ENCODE peak calls at places on chromosomes 5 and 9, in five cellular contexts. Q is GM12891, Z is HepG2, W is H1, G is K562. A is an unnamed sample.

GRCh38 chr5:155953335-155953734 is 373.6 kb upstream of the SGCD start:
- DNase-seq in Q (no peak), Z (no peak), W (no peak), G (no peak), A (no peak)

GRCh38 chr9:73202992-73203391 is 51.3 kb downstream of the ANXA1 start:
- DNase-seq in Q (no peak), Z (no peak), W (no peak), G (no peak), A (no peak)

GRCh38 chr9:137397675-137398423 is 25.1 kb downstream of the EXD3 start:
- DNase-seq in Q (no peak), Z (no peak), W (no peak), G (no peak), A (no peak)

GRCh38 chr9:92661761-92662160 is 8.2 kb downstream of the IPPK start:
- DNase-seq in Q (no peak), Z (no peak), W (no peak), G (no peak), A (no peak)

GRCh38 chr9:93897075-93897970 is 57.8 kb downstream of the BARX1 start:
- DNase-seq in Q (peak), Z (no peak), W (no peak), G (no peak), A (peak)

GRCh38 chr5:163473613-163474243 is 13.3 kb downstream of the HMMR start:
- DNase-seq in Q (no peak), Z (no peak), W (no peak), G (no peak), A (no peak)

GRCh38 chr9:71042448-71042847 is 79.0 kb downstream of the TRPM3 start:
- DNase-seq in Q (no peak), Z (no peak), W (no peak), G (no peak), A (no peak)

GRCh38 chr5:42992035-42992570 is 48.0 kb downstream of the ANXA2R start:
- DNase-seq in Q (peak), Z (peak), W (no peak), G (peak), A (no peak)

GRCh38 chr5:119268387-119269060 is 87.3 kb upstream of the TNFAIP8 start:
- DNase-seq in Q (peak), Z (peak), W (peak), G (peak), A (peak)
- TF ChIP-seq POLR2A in Q (peak), Z (peak), W (peak), G (peak), A (peak)

GRCh38 chr5:65479527-65479926 is 2.2 kb downstream of the ADAMTS6 start:
- DNase-seq in Q (no peak), Z (no peak), W (no peak), G (no peak), A (no peak)

GRCh38 chr5:65482280-65482726 is 583 bp upstream of the ADAMTS6 start:
- DNase-seq in Q (no peak), Z (no peak), W (no peak), G (peak), A (no peak)

GRCh38 chr5:65481635-65482271 is at the start of gene ADAMTS6:
- DNase-seq in Q (peak), Z (peak), W (no peak), G (peak), A (peak)

GRCh38 chr5:65481171-65481575 is 547 bp downstream of the ADAMTS6 start:
- DNase-seq in Q (no peak), Z (no peak), W (no peak), G (no peak), A (no peak)

GRCh38 chr5:65480306-65480865 is 1.3 kb downstream of the ADAMTS6 start:
- DNase-seq in Q (no peak), Z (peak), W (no peak), G (peak), A (no peak)
- TF ChIP-seq TAF1 in Q (no peak), Z (no peak), W (no peak), G (no peak), A (no peak)

GRCh38 chr9:129610193-129610472 is 10.8 kb downstream of the C9orf50 start:
- DNase-seq in Q (no peak), Z (no peak), W (no peak), G (peak), A (no peak)

GRCh38 chr9:129611302-129611800 is 9.6 kb downstream of the C9orf50 start:
- DNase-seq in Q (no peak), Z (no peak), W (no peak), G (no peak), A (no peak)

GRCh38 chr9:129608561-129609481 is 12.1 kb downstream of the C9orf50 start:
- DNase-seq in Q (no peak), Z (no peak), W (no peak), G (no peak), A (no peak)

GRCh38 chr9:129610473-129611301 is 10.2 kb downstream of the C9orf50 start:
- DNase-seq in Q (peak), Z (peak), W (no peak), G (peak), A (peak)

GRCh38 chr9:129609486-129610192 is 11.3 kb downstream of the C9orf50 start:
- DNase-seq in Q (peak), Z (no peak), W (no peak), G (no peak), A (peak)
- TF ChIP-seq POLR2A in Q (no peak), Z (no peak), W (no peak), G (no peak), A (no peak)

DNA sequence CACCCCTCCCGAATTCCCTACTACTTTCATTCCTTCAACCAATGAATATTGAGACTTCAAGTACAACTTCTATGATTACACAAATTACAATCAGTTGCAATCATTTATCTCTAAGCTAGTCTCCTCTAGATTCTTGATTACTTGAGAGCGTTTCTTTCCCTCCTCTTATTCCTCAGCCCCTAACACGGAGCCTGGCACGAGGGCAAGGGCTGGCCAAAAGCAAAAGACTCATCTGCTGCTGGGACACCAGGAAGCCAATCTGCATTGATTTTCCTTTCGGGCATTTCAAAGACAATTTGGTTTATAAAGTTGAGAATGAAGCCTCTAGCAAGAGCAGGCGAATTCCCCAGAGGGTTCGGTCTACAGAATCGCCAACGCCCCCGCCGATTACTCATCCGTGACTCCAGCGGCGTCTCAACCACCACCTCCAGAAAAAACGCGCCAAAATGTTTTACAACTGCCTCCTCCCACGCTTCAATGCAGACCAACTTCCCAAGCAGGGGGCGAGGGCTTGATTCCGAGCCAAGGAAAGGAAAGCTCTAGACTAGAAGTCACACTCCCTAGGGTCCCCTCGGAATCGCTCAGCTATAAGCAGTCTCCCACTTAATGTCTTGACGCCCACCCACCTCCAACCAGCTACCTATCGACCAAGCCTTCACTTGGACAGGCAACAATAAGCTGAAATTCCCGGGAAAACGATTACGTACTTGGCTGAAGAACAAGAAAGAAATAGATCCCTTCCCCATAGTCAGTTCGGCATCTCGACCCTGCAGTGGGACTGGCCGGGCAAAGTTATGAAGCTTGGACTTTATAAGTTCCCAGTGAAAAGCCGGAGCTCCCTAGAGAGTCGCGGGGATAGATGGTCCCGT is 1.4 kb downstream of the PCSK1 start:
- DNase-seq in Q (no peak), Z (no peak), W (no peak), G (no peak), A (no peak)
- TF ChIP-seq TAF1 in Q (no peak), Z (no peak), W (no peak), G (no peak), A (no peak)

GRCh38 chr5:141849371-141850182 is 28.6 kb downstream of the PCDH1 start:
- DNase-seq in Q (peak), Z (peak), W (peak), G (peak), A (peak)
- TF ChIP-seq POLR2A in Q (no peak), Z (peak), W (no peak), G (peak), A (peak)

DNA sequence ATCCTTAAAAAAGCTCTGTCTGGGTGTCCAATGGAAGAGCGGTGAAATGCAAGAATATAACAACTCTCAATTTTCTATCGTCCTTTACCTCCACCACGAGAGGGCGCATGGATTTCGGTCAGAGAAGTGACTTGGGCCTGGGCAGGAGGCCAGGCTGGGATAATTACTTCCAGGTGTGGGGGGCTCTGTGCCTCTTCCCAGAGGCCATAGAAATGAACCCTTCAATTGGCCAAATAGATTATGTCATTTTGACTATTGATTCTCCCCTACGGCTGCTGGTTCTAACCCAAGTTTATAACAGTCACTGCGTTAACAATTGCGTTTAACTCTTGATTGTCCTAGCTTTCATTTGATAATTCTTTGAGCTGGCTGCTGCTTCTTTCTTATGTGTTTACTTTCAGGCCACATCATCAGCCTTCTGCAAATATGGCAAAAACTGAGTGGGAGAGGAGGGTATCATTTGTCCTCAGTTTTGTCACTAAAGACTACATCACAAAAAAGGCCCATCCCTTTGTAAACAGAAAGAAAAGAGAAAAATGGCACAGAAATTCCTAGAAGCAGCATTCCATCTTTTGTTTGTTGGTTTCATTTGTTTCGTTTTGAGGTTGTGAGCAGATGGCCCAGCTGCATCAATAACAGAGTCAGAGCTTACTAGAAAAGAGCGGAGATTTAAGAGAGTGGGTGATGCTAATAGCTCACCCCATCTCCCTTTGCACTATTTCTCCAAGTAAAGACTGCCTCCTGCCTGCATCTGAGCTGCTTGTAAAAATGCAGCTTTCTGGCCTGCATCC is 45.4 kb upstream of the ZFR start:
- DNase-seq in Q (peak), Z (peak), W (peak), G (peak), A (peak)
- TF ChIP-seq TAF1 in Q (no peak), Z (no peak), W (no peak), G (no peak), A (no peak)

GRCh38 chr5:60948738-60949137 is 3.7 kb downstream of the NDUFAF2 start:
- DNase-seq in Q (no peak), Z (no peak), W (no peak), G (no peak), A (no peak)

GRCh38 chr5:60943624-60944023 is 1.2 kb downstream of the ERCC8 start:
- DNase-seq in Q (no peak), Z (no peak), W (no peak), G (no peak), A (no peak)

GRCh38 chr5:60945760-60946253 is 802 bp downstream of the NDUFAF2 start:
- DNase-seq in Q (no peak), Z (peak), W (no peak), G (peak), A (no peak)

DNA sequence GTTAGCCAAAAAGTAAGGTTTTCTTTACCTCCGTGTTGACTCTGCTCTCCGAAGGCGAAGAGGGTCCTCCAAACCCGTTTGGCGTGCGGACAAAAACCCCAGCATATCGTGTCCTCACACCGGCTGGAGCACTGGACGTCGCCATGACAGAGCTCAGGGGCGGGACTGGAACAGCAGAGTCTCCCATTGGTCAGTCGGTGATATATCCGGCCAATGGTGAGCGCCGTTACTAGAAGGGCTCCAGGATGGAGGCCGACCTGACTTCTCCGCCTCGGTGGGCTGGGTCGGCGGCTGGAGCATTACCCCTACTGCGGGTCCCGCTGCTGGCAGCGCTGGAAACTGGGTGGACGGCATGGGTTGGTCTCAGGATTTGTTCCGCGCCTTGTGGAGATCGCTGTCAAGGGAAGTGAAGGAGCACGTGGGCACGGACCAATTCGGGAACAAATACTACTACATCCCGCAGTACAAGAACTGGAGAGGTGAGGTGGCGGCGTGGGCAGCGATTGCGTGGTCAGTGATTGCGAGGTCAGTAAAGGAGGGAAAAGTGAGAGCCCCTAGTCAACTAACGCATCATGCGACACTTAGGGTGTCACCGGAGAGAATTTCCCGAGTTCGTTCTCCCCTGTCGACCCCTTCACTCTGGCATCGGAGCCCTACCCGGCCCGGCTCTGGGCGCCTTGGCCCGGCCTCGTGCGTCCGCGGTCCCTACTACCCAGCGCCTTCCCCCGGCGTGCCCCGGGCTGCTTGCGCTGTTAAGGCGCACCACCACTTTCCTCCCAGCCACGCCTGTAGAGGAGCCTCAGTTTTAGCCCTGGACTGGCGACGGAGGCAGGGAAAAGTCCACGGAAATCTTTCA is at the start of the genes ERCC8 and NDUFAF2:
- DNase-seq in Q (peak), Z (peak), W (peak), G (peak), A (peak)
- TF ChIP-seq POLR2A in Q (peak), Z (peak), W (peak), G (peak), A (peak)

GRCh38 chr9:135896205-135896604 is 11.1 kb downstream of the CAMSAP1 start:
- DNase-seq in Q (no peak), Z (no peak), W (no peak), G (no peak), A (no peak)

GRCh38 chr9:135890896-135891631 is 16.3 kb downstream of the CAMSAP1 start:
- DNase-seq in Q (no peak), Z (no peak), W (no peak), G (no peak), A (no peak)

GRCh38 chr9:135895202-135895848 is 12.0 kb downstream of the CAMSAP1 start:
- DNase-seq in Q (no peak), Z (no peak), W (no peak), G (no peak), A (no peak)

GRCh38 chr9:135890190-135890861 is 17.0 kb downstream of the CAMSAP1 start:
- DNase-seq in Q (no peak), Z (no peak), W (no peak), G (no peak), A (no peak)

DNA sequence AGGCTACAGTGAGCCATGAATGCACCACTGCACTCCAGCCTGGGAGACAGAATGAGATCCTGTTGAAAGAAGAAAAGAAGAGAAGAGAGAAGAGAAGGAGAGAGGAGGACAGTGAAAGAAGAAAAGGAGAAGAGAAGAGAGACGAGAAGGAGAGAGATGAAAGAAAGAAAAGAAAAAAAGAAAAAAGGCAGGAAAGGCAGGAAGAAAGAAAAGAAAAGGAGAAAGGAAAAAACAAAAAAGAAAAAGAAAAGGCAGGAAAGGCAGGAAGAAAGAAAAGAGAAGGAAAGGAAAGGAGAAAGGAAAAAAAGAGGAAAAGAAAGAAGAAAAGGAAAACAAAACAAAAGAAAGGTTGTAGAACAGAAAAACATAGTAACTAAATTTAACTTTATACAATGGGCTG is 14.2 kb downstream of the CAMSAP1 start:
- DNase-seq in Q (no peak), Z (no peak), W (no peak), G (no peak), A (no peak)
- TF ChIP-seq TAF1 in Q (no peak), Z (no peak), W (no peak), G (no peak), A (no peak)

DNA sequence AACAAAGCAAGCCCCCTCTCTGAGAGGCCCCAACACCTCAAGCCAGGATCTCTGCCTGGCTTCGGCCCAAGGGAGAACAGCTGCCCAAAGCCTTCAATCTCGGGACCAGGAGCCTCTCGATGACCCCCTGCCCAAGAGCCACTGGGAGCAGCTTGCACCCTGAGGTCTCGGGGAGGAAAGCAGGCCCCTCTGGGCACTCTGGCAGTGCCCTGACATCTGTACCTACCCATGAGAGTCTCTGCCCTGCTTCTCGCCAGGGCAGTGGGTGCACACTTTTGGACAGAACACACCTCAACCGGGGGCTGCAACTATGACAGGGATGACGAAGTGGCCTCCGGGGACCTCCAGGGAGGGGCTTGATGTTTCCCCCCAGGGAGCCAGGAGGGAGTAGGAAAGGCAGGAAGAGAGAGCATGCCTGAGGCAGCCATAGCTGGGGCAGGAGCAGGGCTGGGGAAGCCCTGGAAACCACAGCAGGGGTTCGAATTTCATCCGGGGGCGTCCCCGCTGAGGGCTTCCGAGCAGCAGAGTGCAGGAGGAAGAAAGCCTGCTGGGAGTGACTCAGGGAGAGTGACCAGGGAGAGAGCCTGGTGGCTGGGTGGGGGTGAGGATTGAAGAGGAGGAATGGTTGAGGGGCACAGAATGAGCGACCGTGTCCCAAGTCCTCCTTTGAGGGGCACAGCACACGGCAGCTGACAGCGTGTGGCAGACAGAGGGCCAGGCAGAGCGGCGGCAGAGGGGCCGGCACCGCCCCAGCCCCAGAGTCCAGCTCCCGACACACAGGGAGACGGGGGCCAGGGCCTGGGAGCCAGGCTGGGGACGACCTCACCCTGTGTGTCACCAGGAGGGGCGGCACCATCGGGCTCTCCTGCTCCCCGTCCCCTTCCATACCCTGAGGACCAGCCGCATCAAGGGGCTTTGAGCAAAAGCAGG is 1.8 kb downstream of the LPCAT1 start:
- DNase-seq in Q (no peak), Z (peak), W (no peak), G (peak), A (no peak)
- TF ChIP-seq POLR2A in Q (no peak), Z (no peak), W (no peak), G (no peak), A (no peak)

DNA sequence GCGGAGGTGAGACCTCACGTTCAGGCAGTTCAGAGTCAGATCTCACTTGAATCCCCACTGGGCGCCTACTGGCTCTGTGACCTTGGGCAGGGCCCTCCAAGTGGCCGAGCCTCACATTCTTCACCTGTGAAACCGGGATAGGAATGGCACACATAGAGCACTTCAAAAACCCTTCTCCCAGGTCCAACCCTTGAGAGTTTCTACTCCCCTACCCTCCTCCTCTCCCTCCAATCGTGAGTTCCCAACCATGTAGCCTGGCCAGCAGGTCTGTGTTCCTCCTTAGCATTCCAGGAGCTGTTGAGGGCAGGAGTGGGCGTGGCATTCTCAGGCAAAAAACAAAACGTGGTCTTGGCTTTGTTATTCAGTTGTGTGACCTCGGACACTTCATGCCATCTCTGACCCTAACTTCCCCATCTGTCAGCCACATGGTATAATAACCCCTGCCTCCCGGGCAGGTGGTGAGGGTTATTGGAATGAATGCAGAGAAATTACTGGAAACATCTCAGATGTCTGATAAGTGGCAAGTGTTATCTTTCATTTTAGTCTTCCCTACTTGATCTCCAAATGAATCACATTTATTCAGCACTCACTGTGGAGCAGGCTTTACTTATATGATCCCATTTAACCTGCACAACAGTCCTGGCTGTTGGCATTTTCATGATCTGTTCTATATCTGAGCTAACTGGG is 112.8 kb upstream of the BOD1 start:
- DNase-seq in Q (no peak), Z (no peak), W (no peak), G (no peak), A (no peak)
- TF ChIP-seq TAF1 in Q (no peak), Z (no peak), W (no peak), G (no peak), A (no peak)